ENCODE peak calls at places on chromosome 20, in nine cellular contexts. One of them, this sample, is unnamed.

GRCh38 chr20:54208492-54209044 is 681 bp downstream of the PFDN4 start:
- DNase-seq in CD8-positive, alpha-beta T cell: peak
- DNase-seq in BE2C: peak
- DNase-seq in neural crest cell: no peak
- DNase-seq in AG09319: no peak
- DNase-seq in astrocyte of the cerebellum: peak
- DNase-seq in HFF-Myc: no peak
- DNase-seq in GM13977: peak
- DNase-seq in thoracic aorta: no peak
- DNase-seq in this sample: no peak

GRCh38 chr20:30168800-30169138 is 1088.7 kb upstream of the DEFB115 start:
- DNase-seq in CD8-positive, alpha-beta T cell: no peak
- DNase-seq in BE2C: no peak
- DNase-seq in neural crest cell: no peak
- DNase-seq in AG09319: no peak
- DNase-seq in astrocyte of the cerebellum: no peak
- DNase-seq in HFF-Myc: no peak
- DNase-seq in GM13977: no peak
- DNase-seq in thoracic aorta: no peak
- DNase-seq in this sample: no peak

GRCh38 chr20:3510110-3510509 is 39.3 kb downstream of the ATRN start:
- DNase-seq in CD8-positive, alpha-beta T cell: no peak
- DNase-seq in BE2C: no peak
- DNase-seq in neural crest cell: no peak
- DNase-seq in AG09319: no peak
- DNase-seq in astrocyte of the cerebellum: no peak
- DNase-seq in HFF-Myc: no peak
- DNase-seq in GM13977: no peak
- DNase-seq in thoracic aorta: no peak
- DNase-seq in this sample: no peak

GRCh38 chr20:57619053-57619831 is 984 bp downstream of the ZBP1 start:
- DNase-seq in CD8-positive, alpha-beta T cell: peak
- DNase-seq in BE2C: no peak
- DNase-seq in neural crest cell: no peak
- DNase-seq in AG09319: no peak
- DNase-seq in astrocyte of the cerebellum: no peak
- DNase-seq in HFF-Myc: no peak
- DNase-seq in GM13977: peak
- DNase-seq in thoracic aorta: no peak
- DNase-seq in this sample: no peak

GRCh38 chr20:61525781-61526431 is 273.8 kb downstream of the CDH4 start:
- DNase-seq in CD8-positive, alpha-beta T cell: no peak
- DNase-seq in BE2C: no peak
- DNase-seq in neural crest cell: no peak
- DNase-seq in AG09319: no peak
- DNase-seq in astrocyte of the cerebellum: no peak
- DNase-seq in HFF-Myc: no peak
- DNase-seq in GM13977: no peak
- DNase-seq in thoracic aorta: no peak
- DNase-seq in this sample: no peak

GRCh38 chr20:3080939-3081388 is 3.6 kb downstream of the AVP start:
- DNase-seq in CD8-positive, alpha-beta T cell: no peak
- DNase-seq in BE2C: no peak
- DNase-seq in neural crest cell: no peak
- DNase-seq in AG09319: peak
- DNase-seq in astrocyte of the cerebellum: no peak
- DNase-seq in HFF-Myc: no peak
- DNase-seq in GM13977: no peak
- DNase-seq in thoracic aorta: no peak
- DNase-seq in this sample: no peak

GRCh38 chr20:6411651-6412050 is 288.8 kb upstream of the FERMT1 start:
- DNase-seq in CD8-positive, alpha-beta T cell: no peak
- DNase-seq in BE2C: no peak
- DNase-seq in neural crest cell: no peak
- DNase-seq in AG09319: no peak
- DNase-seq in astrocyte of the cerebellum: no peak
- DNase-seq in HFF-Myc: no peak
- DNase-seq in GM13977: no peak
- DNase-seq in thoracic aorta: no peak
- DNase-seq in this sample: no peak

GRCh38 chr20:49288784-49289696 is 11.2 kb upstream of the ZNFX1 start:
- DNase-seq in CD8-positive, alpha-beta T cell: no peak
- DNase-seq in BE2C: no peak
- DNase-seq in neural crest cell: no peak
- DNase-seq in AG09319: no peak
- DNase-seq in astrocyte of the cerebellum: no peak
- DNase-seq in HFF-Myc: no peak
- DNase-seq in GM13977: no peak
- DNase-seq in thoracic aorta: no peak
- DNase-seq in this sample: no peak

GRCh38 chr20:62010551-62011402 is 54.9 kb downstream of the TAF4 start:
- DNase-seq in CD8-positive, alpha-beta T cell: peak
- DNase-seq in BE2C: peak
- DNase-seq in neural crest cell: peak
- DNase-seq in AG09319: no peak
- DNase-seq in astrocyte of the cerebellum: peak
- DNase-seq in HFF-Myc: peak
- DNase-seq in GM13977: peak
- DNase-seq in thoracic aorta: no peak
- DNase-seq in this sample: peak

GRCh38 chr20:59788811-59789210 is 144.6 kb downstream of the SYCP2 start:
- DNase-seq in CD8-positive, alpha-beta T cell: no peak
- DNase-seq in BE2C: no peak
- DNase-seq in neural crest cell: peak
- DNase-seq in AG09319: no peak
- DNase-seq in astrocyte of the cerebellum: no peak
- DNase-seq in HFF-Myc: no peak
- DNase-seq in GM13977: no peak
- DNase-seq in thoracic aorta: no peak
- DNase-seq in this sample: no peak

GRCh38 chr20:32960849-32961731 is 43.1 kb downstream of the SUN5 start:
- DNase-seq in CD8-positive, alpha-beta T cell: no peak
- DNase-seq in BE2C: no peak
- DNase-seq in neural crest cell: no peak
- DNase-seq in AG09319: no peak
- DNase-seq in astrocyte of the cerebellum: no peak
- DNase-seq in HFF-Myc: no peak
- DNase-seq in GM13977: no peak
- DNase-seq in thoracic aorta: no peak
- DNase-seq in this sample: no peak

GRCh38 chr20:32958574-32958973 is 45.7 kb downstream of the SUN5 start:
- DNase-seq in CD8-positive, alpha-beta T cell: no peak
- DNase-seq in BE2C: no peak
- DNase-seq in neural crest cell: no peak
- DNase-seq in AG09319: no peak
- DNase-seq in astrocyte of the cerebellum: no peak
- DNase-seq in HFF-Myc: no peak
- DNase-seq in GM13977: no peak
- DNase-seq in thoracic aorta: no peak
- DNase-seq in this sample: no peak

GRCh38 chr20:32960222-32960518 is 44.1 kb downstream of the SUN5 start:
- DNase-seq in CD8-positive, alpha-beta T cell: no peak
- DNase-seq in BE2C: no peak
- DNase-seq in neural crest cell: no peak
- DNase-seq in AG09319: no peak
- DNase-seq in astrocyte of the cerebellum: no peak
- DNase-seq in HFF-Myc: no peak
- DNase-seq in GM13977: no peak
- DNase-seq in thoracic aorta: no peak
- DNase-seq in this sample: no peak

GRCh38 chr20:32959351-32960221 is 44.6 kb downstream of the SUN5 start:
- DNase-seq in CD8-positive, alpha-beta T cell: no peak
- DNase-seq in BE2C: no peak
- DNase-seq in neural crest cell: no peak
- DNase-seq in AG09319: no peak
- DNase-seq in astrocyte of the cerebellum: no peak
- DNase-seq in HFF-Myc: no peak
- DNase-seq in GM13977: peak
- DNase-seq in thoracic aorta: no peak
- DNase-seq in this sample: no peak

DNA sequence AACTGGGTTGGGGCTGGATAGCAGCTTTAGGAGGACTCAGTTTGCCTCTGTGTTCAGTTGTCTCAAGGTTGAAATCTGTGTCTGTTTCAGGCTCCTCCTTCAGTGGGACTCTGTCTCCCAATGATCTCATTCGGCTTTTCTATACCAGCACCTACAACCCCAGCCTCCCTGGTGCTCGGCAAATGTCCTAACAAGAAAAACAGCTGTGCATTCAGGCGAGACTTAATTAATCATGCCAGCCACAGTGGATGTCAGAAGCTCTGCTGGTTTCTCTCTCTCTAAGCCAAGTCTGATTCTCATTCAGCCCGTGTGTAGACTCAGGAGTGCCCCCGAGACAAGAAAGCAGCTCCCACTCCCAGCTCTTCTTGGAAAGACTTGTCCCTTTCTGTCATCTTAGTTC is 46.8 kb downstream of the SUN5 start:
- DNase-seq in CD8-positive, alpha-beta T cell: no peak
- DNase-seq in BE2C: no peak
- DNase-seq in neural crest cell: no peak
- DNase-seq in AG09319: no peak
- DNase-seq in astrocyte of the cerebellum: no peak
- DNase-seq in HFF-Myc: no peak
- DNase-seq in GM13977: no peak
- DNase-seq in thoracic aorta: no peak
- DNase-seq in this sample: no peak
- TF ChIP-seq CTCF in CD8-positive, alpha-beta T cell: no peak
- TF ChIP-seq CTCF in BE2C: no peak
- TF ChIP-seq CTCF in neural crest cell: no peak
- TF ChIP-seq CTCF in AG09319: no peak
- TF ChIP-seq CTCF in astrocyte of the cerebellum: no peak
- TF ChIP-seq CTCF in HFF-Myc: no peak
- TF ChIP-seq CTCF in GM13977: no peak
- TF ChIP-seq CTCF in thoracic aorta: no peak
- TF ChIP-seq CTCF in this sample: no peak

GRCh38 chr20:22504829-22505377 is 79.5 kb downstream of the FOXA2 start:
- DNase-seq in CD8-positive, alpha-beta T cell: no peak
- DNase-seq in BE2C: no peak
- DNase-seq in neural crest cell: no peak
- DNase-seq in AG09319: no peak
- DNase-seq in astrocyte of the cerebellum: no peak
- DNase-seq in HFF-Myc: no peak
- DNase-seq in GM13977: no peak
- DNase-seq in thoracic aorta: no peak
- DNase-seq in this sample: no peak
- TF ChIP-seq CTCF in CD8-positive, alpha-beta T cell: no peak
- TF ChIP-seq CTCF in BE2C: no peak
- TF ChIP-seq CTCF in neural crest cell: no peak
- TF ChIP-seq CTCF in AG09319: no peak
- TF ChIP-seq CTCF in astrocyte of the cerebellum: no peak
- TF ChIP-seq CTCF in HFF-Myc: no peak
- TF ChIP-seq CTCF in GM13977: no peak
- TF ChIP-seq CTCF in thoracic aorta: no peak
- TF ChIP-seq CTCF in this sample: no peak

DNA sequence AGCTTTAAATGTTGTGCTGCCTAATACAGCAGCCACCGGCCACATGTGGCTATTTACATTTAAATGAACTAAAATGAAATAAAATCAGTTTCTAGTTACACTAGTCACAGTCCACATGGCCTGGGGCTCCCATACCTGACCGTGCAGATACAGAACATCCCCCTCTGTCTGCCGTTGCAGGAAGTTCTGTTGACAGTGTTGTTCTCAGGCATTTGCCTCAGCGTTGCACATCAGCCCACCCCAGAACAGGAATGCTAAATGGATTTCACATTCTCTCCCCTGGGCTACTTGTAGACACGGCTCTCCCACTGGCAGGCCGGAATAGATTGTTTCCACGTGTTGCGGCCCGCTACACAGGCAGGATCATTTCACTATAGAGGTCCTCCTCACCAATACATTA is 26.3 kb downstream of the JAG1 start:
- DNase-seq in CD8-positive, alpha-beta T cell: no peak
- DNase-seq in BE2C: peak
- DNase-seq in neural crest cell: no peak
- DNase-seq in AG09319: no peak
- DNase-seq in astrocyte of the cerebellum: no peak
- DNase-seq in HFF-Myc: no peak
- DNase-seq in GM13977: no peak
- DNase-seq in thoracic aorta: no peak
- DNase-seq in this sample: no peak
- TF ChIP-seq CTCF in CD8-positive, alpha-beta T cell: no peak
- TF ChIP-seq CTCF in BE2C: peak
- TF ChIP-seq CTCF in neural crest cell: peak
- TF ChIP-seq CTCF in AG09319: peak
- TF ChIP-seq CTCF in astrocyte of the cerebellum: peak
- TF ChIP-seq CTCF in HFF-Myc: peak
- TF ChIP-seq CTCF in GM13977: peak
- TF ChIP-seq CTCF in thoracic aorta: peak
- TF ChIP-seq CTCF in this sample: peak

GRCh38 chr20:64131406-64131805 is 24.0 kb upstream of the NPBWR2 start:
- DNase-seq in CD8-positive, alpha-beta T cell: no peak
- DNase-seq in BE2C: no peak
- DNase-seq in neural crest cell: no peak
- DNase-seq in AG09319: no peak
- DNase-seq in astrocyte of the cerebellum: no peak
- DNase-seq in HFF-Myc: peak
- DNase-seq in GM13977: no peak
- DNase-seq in thoracic aorta: no peak
- DNase-seq in this sample: no peak
- TF ChIP-seq CTCF in CD8-positive, alpha-beta T cell: no peak
- TF ChIP-seq CTCF in BE2C: peak
- TF ChIP-seq CTCF in neural crest cell: no peak
- TF ChIP-seq CTCF in AG09319: no peak
- TF ChIP-seq CTCF in astrocyte of the cerebellum: no peak
- TF ChIP-seq CTCF in HFF-Myc: peak
- TF ChIP-seq CTCF in GM13977: peak
- TF ChIP-seq CTCF in thoracic aorta: no peak
- TF ChIP-seq CTCF in this sample: peak

DNA sequence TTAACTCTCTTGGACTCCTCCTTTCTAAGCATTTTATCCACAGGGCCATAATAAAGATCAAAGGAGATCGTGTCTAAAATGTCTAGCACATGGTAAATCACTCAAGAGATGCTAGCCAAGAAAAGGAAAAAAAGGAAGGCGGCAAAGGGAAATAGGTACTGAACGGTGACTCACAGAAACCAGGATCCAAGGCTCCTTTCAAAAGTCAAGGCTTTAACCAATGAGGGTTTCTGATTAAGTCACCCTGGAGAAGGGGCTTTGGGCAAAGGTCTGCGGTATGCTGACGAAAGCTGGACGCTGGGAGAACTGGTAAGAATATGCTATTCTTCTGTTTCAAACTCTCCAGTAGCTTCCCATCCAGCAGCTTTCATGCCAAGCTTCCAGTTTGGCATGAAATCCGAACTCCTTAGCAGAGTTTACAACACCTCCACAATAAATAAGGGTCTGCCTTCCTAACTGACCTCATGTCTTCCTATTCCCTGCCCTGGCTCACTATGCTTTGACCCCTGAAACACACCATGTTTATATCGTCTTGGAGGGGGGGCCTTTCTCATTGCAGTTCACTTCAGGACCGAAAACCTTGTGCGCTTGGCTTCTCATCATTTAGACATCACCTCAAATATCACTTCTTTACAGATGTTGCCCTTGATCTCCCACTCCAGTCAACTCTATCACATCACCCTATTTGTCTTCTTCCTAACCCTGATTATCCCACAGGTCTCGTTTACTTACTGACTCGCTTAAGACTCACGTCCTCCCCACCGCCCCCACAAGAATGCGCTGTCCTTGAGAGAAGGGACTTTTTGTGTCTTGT is 908 bp downstream of the TOMM34 start:
- DNase-seq in CD8-positive, alpha-beta T cell: peak
- DNase-seq in BE2C: no peak
- DNase-seq in neural crest cell: no peak
- DNase-seq in AG09319: no peak
- DNase-seq in astrocyte of the cerebellum: peak
- DNase-seq in HFF-Myc: no peak
- DNase-seq in GM13977: peak
- DNase-seq in thoracic aorta: peak
- DNase-seq in this sample: no peak
- TF ChIP-seq CTCF in CD8-positive, alpha-beta T cell: peak
- TF ChIP-seq CTCF in BE2C: no peak
- TF ChIP-seq CTCF in neural crest cell: no peak
- TF ChIP-seq CTCF in AG09319: no peak
- TF ChIP-seq CTCF in astrocyte of the cerebellum: peak
- TF ChIP-seq CTCF in HFF-Myc: no peak
- TF ChIP-seq CTCF in GM13977: no peak
- TF ChIP-seq CTCF in thoracic aorta: no peak
- TF ChIP-seq CTCF in this sample: no peak

This sample was measured in D721Med.